ENCODE peak calls at places on chromosomes 12 and 14, in six cellular contexts. One of them, this sample, is unnamed.
A peak's percentile ranks its signal among the peaks of the same experiment; 100 is the strongest.

GRCh38 chr12:5078423-5078822 is 34.7 kb downstream of the KCNA5 start:
- DNase-seq in heart left ventricle: peak; percentile 91
- DNase-seq in Peyer's patch: no peak
- DNase-seq in body of pancreas: peak; percentile 21
- DNase-seq in transverse colon: no peak
- DNase-seq in right lobe of liver: no peak
- DNase-seq in this sample: no peak

GRCh38 chr12:91579516-91580263 is 397.1 kb upstream of the DCN start:
- DNase-seq in transverse colon: no peak
- DNase-seq in right lobe of liver: no peak
- DNase-seq in Peyer's patch: no peak
- DNase-seq in heart left ventricle: no peak
- DNase-seq in body of pancreas: no peak
- DNase-seq in this sample: no peak

GRCh38 chr12:124321556-124322270 is 26.8 kb downstream of the RFLNA start:
- DNase-seq in heart left ventricle: no peak
- DNase-seq in transverse colon: no peak
- DNase-seq in right lobe of liver: no peak
- DNase-seq in Peyer's patch: no peak
- DNase-seq in body of pancreas: no peak
- DNase-seq in this sample: no peak

GRCh38 chr12:27779416-27779815 is 617 bp upstream of the KLHL42 start:
- DNase-seq in right lobe of liver: no peak
- DNase-seq in transverse colon: peak; percentile 14
- DNase-seq in body of pancreas: peak; percentile 29
- DNase-seq in heart left ventricle: no peak
- DNase-seq in Peyer's patch: peak; percentile 49
- DNase-seq in this sample: peak; percentile 29

GRCh38 chr14:77053046-77053841 is 24.7 kb upstream of the IRF2BPL start:
- DNase-seq in body of pancreas: peak; percentile 73
- DNase-seq in transverse colon: peak; percentile 73
- DNase-seq in heart left ventricle: peak; percentile 86
- DNase-seq in Peyer's patch: peak; percentile 88
- DNase-seq in right lobe of liver: peak; percentile 78
- DNase-seq in this sample: peak; percentile 77

GRCh38 chr12:55745361-55746146 is 2.6 kb downstream of the GDF11 start:
- DNase-seq in right lobe of liver: no peak
- DNase-seq in transverse colon: no peak
- DNase-seq in Peyer's patch: no peak
- DNase-seq in heart left ventricle: peak; percentile 63
- DNase-seq in body of pancreas: no peak
- DNase-seq in this sample: no peak

GRCh38 chr14:64628940-64629403 is 75.3 kb upstream of the PLEKHG3 start:
- DNase-seq in Peyer's patch: no peak
- DNase-seq in body of pancreas: no peak
- DNase-seq in right lobe of liver: no peak
- DNase-seq in heart left ventricle: no peak
- DNase-seq in transverse colon: peak; percentile 31
- DNase-seq in this sample: peak; percentile 44

GRCh38 chr12:55068416-55069010 is 48.7 kb downstream of the NEUROD4 start:
- DNase-seq in body of pancreas: peak; percentile 22
- DNase-seq in right lobe of liver: no peak
- DNase-seq in heart left ventricle: no peak
- DNase-seq in transverse colon: no peak
- DNase-seq in Peyer's patch: no peak
- DNase-seq in this sample: no peak

GRCh38 chr14:99520571-99521081 is 39.4 kb downstream of the CCNK start:
- DNase-seq in Peyer's patch: no peak
- DNase-seq in right lobe of liver: peak; percentile 11
- DNase-seq in transverse colon: no peak
- DNase-seq in heart left ventricle: peak; percentile 18
- DNase-seq in body of pancreas: no peak
- DNase-seq in this sample: no peak

GRCh38 chr12:92574046-92574783 is 128.6 kb upstream of the PLEKHG7 start:
- DNase-seq in transverse colon: no peak
- DNase-seq in body of pancreas: no peak
- DNase-seq in heart left ventricle: no peak
- DNase-seq in right lobe of liver: no peak
- DNase-seq in Peyer's patch: no peak
- DNase-seq in this sample: no peak

GRCh38 chr12:70549340-70550179 is 87.7 kb downstream of the PTPRB start:
- DNase-seq in body of pancreas: no peak
- DNase-seq in heart left ventricle: no peak
- DNase-seq in transverse colon: no peak
- DNase-seq in Peyer's patch: no peak
- DNase-seq in right lobe of liver: no peak
- DNase-seq in this sample: no peak

GRCh38 chr12:34402899-34403705 is 380.8 kb downstream of the ALG10 start:
- DNase-seq in heart left ventricle: peak; percentile 9
- DNase-seq in transverse colon: peak; percentile 3
- DNase-seq in body of pancreas: peak; percentile 6
- DNase-seq in right lobe of liver: peak; percentile 12
- DNase-seq in Peyer's patch: peak; percentile 24
- DNase-seq in this sample: peak; percentile 1

GRCh38 chr14:68795602-68796417 is 2.9 kb upstream of the ZFP36L1 start:
- DNase-seq in Peyer's patch: peak; percentile 92
- DNase-seq in right lobe of liver: peak; percentile 90
- DNase-seq in body of pancreas: peak; percentile 85
- DNase-seq in heart left ventricle: peak; percentile 90
- DNase-seq in transverse colon: peak; percentile 87
- DNase-seq in this sample: peak; percentile 87

GRCh38 chr14:54337314-54337713 is 59.5 kb upstream of the CDKN3 start:
- DNase-seq in body of pancreas: no peak
- DNase-seq in heart left ventricle: no peak
- DNase-seq in Peyer's patch: no peak
- DNase-seq in transverse colon: no peak
- DNase-seq in right lobe of liver: no peak
- DNase-seq in this sample: no peak

GRCh38 chr14:84969501-84969900 is 560.4 kb upstream of the FLRT2 start:
- DNase-seq in right lobe of liver: no peak
- DNase-seq in body of pancreas: no peak
- DNase-seq in transverse colon: no peak
- DNase-seq in Peyer's patch: no peak
- DNase-seq in heart left ventricle: no peak
- DNase-seq in this sample: no peak
- TF ChIP-seq POLR2A in right lobe of liver: no peak
- TF ChIP-seq POLR2A in body of pancreas: no peak
- TF ChIP-seq POLR2A in transverse colon: no peak
- TF ChIP-seq POLR2A in Peyer's patch: no peak
- TF ChIP-seq POLR2A in heart left ventricle: no peak
- TF ChIP-seq POLR2A in this sample: no peak

GRCh38 chr14:75527449-75528163 is 5.3 kb downstream of the BATF start:
- DNase-seq in Peyer's patch: no peak
- DNase-seq in body of pancreas: no peak
- DNase-seq in transverse colon: no peak
- DNase-seq in right lobe of liver: no peak
- DNase-seq in heart left ventricle: no peak
- DNase-seq in this sample: no peak

GRCh38 chr14:75531660-75532317 is 9.5 kb downstream of the BATF start:
- DNase-seq in Peyer's patch: no peak
- DNase-seq in heart left ventricle: no peak
- DNase-seq in right lobe of liver: no peak
- DNase-seq in body of pancreas: no peak
- DNase-seq in transverse colon: no peak
- DNase-seq in this sample: no peak

GRCh38 chr14:75533791-75534190 is 11.5 kb downstream of the BATF start:
- DNase-seq in Peyer's patch: no peak
- DNase-seq in body of pancreas: no peak
- DNase-seq in heart left ventricle: no peak
- DNase-seq in right lobe of liver: no peak
- DNase-seq in transverse colon: no peak
- DNase-seq in this sample: no peak

GRCh38 chr14:75535164-75535898 is 13.1 kb downstream of the BATF start:
- DNase-seq in transverse colon: no peak
- DNase-seq in Peyer's patch: no peak
- DNase-seq in heart left ventricle: no peak
- DNase-seq in body of pancreas: no peak
- DNase-seq in right lobe of liver: no peak
- DNase-seq in this sample: no peak

GRCh38 chr14:75531256-75531655 is 9.0 kb downstream of the BATF start:
- DNase-seq in heart left ventricle: no peak
- DNase-seq in right lobe of liver: no peak
- DNase-seq in Peyer's patch: peak; percentile 38
- DNase-seq in transverse colon: no peak
- DNase-seq in body of pancreas: no peak
- DNase-seq in this sample: no peak
- H3K27ac ChIP-seq in heart left ventricle: no peak overlapping the region
- H3K27ac ChIP-seq in right lobe of liver: no peak overlapping the region
- H3K27ac ChIP-seq in Peyer's patch: no peak overlapping the region
- H3K27ac ChIP-seq in transverse colon: no peak overlapping the region
- H3K27ac ChIP-seq in body of pancreas: no peak overlapping the region
- H3K27ac ChIP-seq in this sample: no peak overlapping the region

GRCh38 chr14:103518416-103519042 is 4.1 kb downstream of the CKB start:
- DNase-seq in heart left ventricle: peak; percentile 77
- DNase-seq in right lobe of liver: peak; percentile 69
- DNase-seq in Peyer's patch: peak; percentile 82
- DNase-seq in transverse colon: peak; percentile 80
- DNase-seq in body of pancreas: peak; percentile 73
- DNase-seq in this sample: peak; percentile 75

GRCh38 chr14:103520269-103520656 is 2.4 kb downstream of the CKB start:
- DNase-seq in transverse colon: no peak
- DNase-seq in heart left ventricle: no peak
- DNase-seq in right lobe of liver: no peak
- DNase-seq in Peyer's patch: no peak
- DNase-seq in body of pancreas: no peak
- DNase-seq in this sample: no peak

GRCh38 chr14:103517626-103518415 is 4.8 kb downstream of the CKB start:
- DNase-seq in transverse colon: peak; percentile 64
- DNase-seq in heart left ventricle: peak; percentile 27
- DNase-seq in right lobe of liver: no peak
- DNase-seq in Peyer's patch: no peak
- DNase-seq in body of pancreas: no peak
- DNase-seq in this sample: peak; percentile 53

GRCh38 chr14:103519837-103520212 is 2.8 kb downstream of the CKB start:
- DNase-seq in heart left ventricle: peak; percentile 52
- DNase-seq in Peyer's patch: no peak
- DNase-seq in transverse colon: no peak
- DNase-seq in body of pancreas: no peak
- DNase-seq in right lobe of liver: peak; percentile 30
- DNase-seq in this sample: peak; percentile 41

GRCh38 chr14:103519043-103519836 is 3.4 kb downstream of the CKB start:
- DNase-seq in Peyer's patch: no peak
- DNase-seq in body of pancreas: no peak
- DNase-seq in right lobe of liver: peak; percentile 19
- DNase-seq in heart left ventricle: no peak
- DNase-seq in transverse colon: no peak
- DNase-seq in this sample: peak; percentile 40
- TF ChIP-seq POLR2A in Peyer's patch: no peak
- TF ChIP-seq POLR2A in body of pancreas: no peak
- TF ChIP-seq POLR2A in right lobe of liver: no peak
- TF ChIP-seq POLR2A in heart left ventricle: no peak
- TF ChIP-seq POLR2A in transverse colon: no peak
- TF ChIP-seq POLR2A in this sample: no peak

DNA sequence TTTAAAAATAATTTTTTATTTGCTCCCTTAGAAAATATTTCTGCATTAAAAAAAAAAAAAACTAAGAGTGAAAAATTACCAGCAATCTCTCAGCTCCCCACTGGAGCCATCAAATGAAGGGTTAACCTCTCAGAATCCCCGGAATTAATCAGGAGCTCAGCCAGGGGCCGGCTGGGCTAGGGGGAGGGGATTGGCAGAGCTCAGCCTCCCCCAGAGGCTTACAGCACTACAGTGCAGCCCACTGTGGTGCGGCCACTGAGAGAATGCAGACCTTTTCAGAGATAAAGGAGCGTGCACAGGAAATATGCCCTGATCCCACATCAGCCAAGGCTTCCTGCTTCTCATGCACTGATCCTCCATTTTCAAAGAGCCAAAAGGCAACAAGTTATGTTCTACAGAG is 185.6 kb downstream of the EGLN3 start:
- DNase-seq in Peyer's patch: no peak
- DNase-seq in right lobe of liver: no peak
- DNase-seq in heart left ventricle: peak; percentile 46
- DNase-seq in body of pancreas: no peak
- DNase-seq in transverse colon: no peak
- DNase-seq in this sample: no peak
- H3K27ac ChIP-seq in Peyer's patch: no peak overlapping the region
- H3K27ac ChIP-seq in right lobe of liver: no peak overlapping the region
- H3K27ac ChIP-seq in heart left ventricle: no peak overlapping the region
- H3K27ac ChIP-seq in body of pancreas: no peak overlapping the region
- H3K27ac ChIP-seq in transverse colon: no peak overlapping the region
- H3K27ac ChIP-seq in this sample: no peak overlapping the region

This sample was measured in uterus.